ENCODE peak calls at places on chromosomes 6 and 20, in four cellular contexts. Z is stromal cell of bone marrow, G is fibroblast of mammary gland, Y is NCI-H1417. A is an unnamed sample.

GRCh38 chr20:31831211-31831610 is 12.1 kb downstream of the MYLK2 start:
- DNase-seq in Y (no peak), Z (no peak), G (no peak), A (no peak)

GRCh38 chr6:1285589-1286340 is 26.1 kb upstream of the FOXQ1 start:
- DNase-seq in Y (no peak), G (peak; percentile 50), Z (no peak), A (no peak)

GRCh38 chr20:41005361-41005729 is 23.3 kb upstream of the TOP1 start:
- DNase-seq in Z (peak; percentile 89), Y (no peak), G (peak; percentile 99), A (no peak)

GRCh38 chr6:108165714-108166663 is at the start of gene NR2E1:
- DNase-seq in Z (no peak), Y (no peak), G (peak; percentile 22), A (no peak)

GRCh38 chr20:44326391-44327159 is 10.3 kb upstream of the R3HDML start:
- DNase-seq in G (no peak), Z (no peak), Y (no peak), A (no peak)

GRCh38 chr20:63744158-63744557 is 4.6 kb downstream of the SLC2A4RG start:
- DNase-seq in G (no peak), Z (no peak), Y (no peak), A (no peak)

GRCh38 chr6:37340639-37340943 is 13.2 kb upstream of the RNF8 start:
- DNase-seq in G (peak; percentile 23), Y (no peak), Z (no peak), A (no peak)

GRCh38 chr6:52877168-52877567 is 32.3 kb downstream of the GSTA3 start:
- DNase-seq in Y (no peak), Z (peak; percentile 69), G (peak; percentile 90), A (no peak)

GRCh38 chr20:10985536-10985935 is 311.7 kb upstream of the JAG1 start:
- DNase-seq in G (peak; percentile 75), Y (no peak), Z (peak; percentile 93), A (no peak)

GRCh38 chr6:139982652-139983051 is 608.2 kb upstream of the CITED2 start:
- DNase-seq in Z (no peak), G (peak; percentile 87), Y (peak; percentile 62), A (no peak)

GRCh38 chr6:18242062-18242851 is 22.1 kb downstream of the DEK start:
- DNase-seq in Y (no peak), Z (peak; percentile 79), G (peak; percentile 95), A (no peak)

GRCh38 chr6:36865835-36866234 is 8.8 kb downstream of the PPIL1 start:
- DNase-seq in Z (no peak), G (no peak), Y (peak; percentile 61), A (no peak)

GRCh38 chr6:110295451-110296145 is 62.6 kb downstream of the METTL24 start:
- DNase-seq in G (no peak), Z (no peak), Y (peak; percentile 90), A (no peak)

GRCh38 chr6:150169609-150170008 is 26.8 kb downstream of the PPP1R14C start:
- DNase-seq in G (peak; percentile 91), Y (no peak), Z (peak; percentile 82), A (no peak)

GRCh38 chr6:42249279-42249678 is 31.6 kb upstream of the MRPS10 start:
- DNase-seq in Y (no peak), Z (no peak), G (peak; percentile 54), A (no peak)

GRCh38 chr20:3580412-3580811 is 82.8 kb downstream of the GFRA4 start:
- DNase-seq in Y (no peak), G (no peak), Z (no peak), A (no peak)

GRCh38 chr6:109782401-109783046 is 91.4 kb downstream of the FIG4 start:
- DNase-seq in G (no peak), Z (no peak), Y (no peak), A (no peak)

GRCh38 chr6:16766043-16766521 is 4.8 kb upstream of the ATXN1 start:
- DNase-seq in Y (no peak), Z (peak; percentile 84), G (peak; percentile 93), A (no peak)

GRCh38 chr6:9248125-9248524 is 812.8 kb upstream of the SLC35B3 start:
- DNase-seq in Y (no peak), G (no peak), Z (no peak), A (no peak)

GRCh38 chr6:119116712-119117281 is 38.3 kb upstream of the FAM184A start:
- DNase-seq in Z (no peak), G (no peak), Y (no peak), A (no peak)

GRCh38 chr6:129801909-129802308 is 59.2 kb downstream of the TMEM244 start:
- DNase-seq in Z (no peak), G (peak; percentile 4), Y (no peak), A (no peak)

GRCh38 chr20:49909499-49910339 is 5.6 kb downstream of the SPATA2 start:
- DNase-seq in Z (no peak), G (no peak), Y (no peak), A (no peak)

GRCh38 chr6:148750826-148751225 is 4.0 kb downstream of the UST start:
- DNase-seq in G (peak; percentile 85), Z (no peak), Y (no peak), A (no peak)

GRCh38 chr20:9761476-9761875 is 77.4 kb downstream of the PAK5 start:
- DNase-seq in G (no peak), Z (no peak), Y (no peak), A (no peak)